ENCODE peak calls at places on chromosomes 3 and 15, in eight cellular contexts. M, U, L, Y, I, F, E and D are unnamed samples.

GRCh38 chr15:50945725-50946124 is 37.2 kb downstream of the AP4E1 start:
- DNase-seq in M (no peak), U (no peak), Y (no peak), E (no peak), F (no peak), L (no peak), I (no peak), D (no peak)

GRCh38 chr3:10432156-10432845 is 73.1 kb downstream of the ATP2B2 start:
- DNase-seq in L (no peak), Y (no peak), M (no peak), I (no peak), U (no peak), F (no peak), E (no peak), D (no peak)

GRCh38 chr15:65028338-65028737 is 1.1 kb downstream of the MTFMT start:
- DNase-seq in I (no peak), M (no peak), Y (no peak), F (no peak), E (no peak), L (no peak), U (no peak), D (no peak)

GRCh38 chr3:95280711-95281352 is 1218.0 kb downstream of the NSUN3 start:
- DNase-seq in F (no peak), L (no peak), M (no peak), E (no peak), U (no peak), I (no peak), Y (no peak), D (no peak)

GRCh38 chr3:185825379-185825638 is 467 bp upstream of the IGF2BP2 start:
- DNase-seq in U (no peak), Y (no peak), F (no peak), M (no peak), E (no peak), I (no peak), L (no peak), D (no peak)

GRCh38 chr15:34853001-34853758 is 57.8 kb upstream of the ACTC1 start:
- DNase-seq in Y (no peak), I (peak), F (no peak), L (no peak), E (no peak), M (peak), U (no peak), D (no peak)

GRCh38 chr3:139353920-139354556 is 10.2 kb downstream of the MRPS22 start:
- DNase-seq in L (no peak), U (peak), M (peak), Y (no peak), E (no peak), F (no peak), I (peak), D (no peak)

GRCh38 chr3:172065967-172066762 is 26.8 kb downstream of the FNDC3B start:
- DNase-seq in U (peak), F (no peak), Y (no peak), L (no peak), I (peak), E (no peak), M (no peak), D (no peak)

GRCh38 chr15:79431636-79432344 is at the start of gene MINAR1:
- DNase-seq in M (peak), F (no peak), U (peak), I (peak), L (peak), Y (no peak), E (no peak), D (peak)

GRCh38 chr3:99242271-99242670 is 340.8 kb upstream of the DCBLD2 start:
- DNase-seq in I (peak), M (no peak), U (no peak), E (no peak), Y (no peak), F (no peak), L (no peak), D (no peak)

GRCh38 chr3:17412950-17413530 is 329.4 kb downstream of the TBC1D5 start:
- DNase-seq in L (no peak), E (no peak), Y (peak), M (peak), U (peak), F (no peak), I (peak), D (no peak)

GRCh38 chr3:58051196-58051595 is 43.0 kb downstream of the FLNB start:
- DNase-seq in I (peak), Y (no peak), F (no peak), M (no peak), L (no peak), U (no peak), E (no peak), D (no peak)

GRCh38 chr15:78364233-78364632 is 24.1 kb downstream of the CRABP1 start:
- DNase-seq in M (no peak), L (no peak), F (no peak), Y (no peak), I (peak), U (no peak), E (no peak), D (no peak)

GRCh38 chr15:70488002-70488605 is 275.3 kb downstream of the UACA start:
- DNase-seq in L (peak), F (no peak), I (peak), M (peak), E (peak), U (peak), Y (no peak), D (peak)

GRCh38 chr15:88695595-88696186 is 56.9 kb downstream of the ISG20 start:
- DNase-seq in U (no peak), E (no peak), F (peak), L (no peak), Y (no peak), M (no peak), I (no peak), D (no peak)

GRCh38 chr3:126537730-126538281 is 13.9 kb downstream of the CHST13 start:
- DNase-seq in U (no peak), I (peak), E (no peak), L (peak), M (no peak), Y (no peak), F (peak), D (no peak)

GRCh38 chr3:8460050-8460708 is 41.4 kb upstream of the LMCD1 start:
- DNase-seq in M (no peak), E (no peak), L (no peak), U (no peak), F (no peak), Y (no peak), I (no peak), D (no peak)

GRCh38 chr3:127177226-127177625 is 15.7 kb upstream of the PRR23E start:
- DNase-seq in L (no peak), F (no peak), M (no peak), E (no peak), Y (no peak), I (no peak), U (no peak), D (no peak)

GRCh38 chr3:58996730-58997129 is 53.1 kb downstream of the CFAP20DC start:
- DNase-seq in F (no peak), L (no peak), I (no peak), M (no peak), U (no peak), E (no peak), Y (no peak), D (no peak)

GRCh38 chr3:115785782-115786181 is 162.5 kb downstream of the GAP43 start:
- DNase-seq in I (peak), M (no peak), U (no peak), L (no peak), F (no peak), Y (no peak), E (no peak), D (no peak)

GRCh38 chr15:47862402-47862801 is 145.1 kb downstream of the SEMA6D start:
- DNase-seq in L (no peak), F (no peak), E (no peak), U (no peak), M (no peak), I (no peak), Y (peak), D (no peak)

GRCh38 chr3:135975053-135975452 is 9.5 kb downstream of the PPP2R3A start:
- DNase-seq in F (no peak), E (no peak), I (no peak), U (no peak), L (no peak), Y (no peak), M (no peak), D (no peak)

GRCh38 chr15:23467110-23467600 is 20.1 kb upstream of the GOLGA6L2 start:
- DNase-seq in I (peak), E (no peak), L (no peak), F (no peak), Y (no peak), U (peak), M (peak), D (no peak)

GRCh38 chr3:11566916-11567315 is 76.8 kb downstream of the VGLL4 start:
- DNase-seq in I (no peak), L (no peak), U (peak), E (no peak), Y (no peak), F (no peak), M (peak), D (no peak)
- TF ChIP-seq CTCF in I (no peak), L (no peak), U (no peak), E (no peak), Y (no peak), F (no peak), M (peak), D (peak)

GRCh38 chr15:83015361-83015760 is 3.9 kb upstream of the C15orf40 start:
- DNase-seq in Y (no peak), I (no peak), E (no peak), F (no peak), U (no peak), M (no peak), L (no peak), D (no peak)

GRCh38 chr15:83012038-83012490 is 625 bp upstream of the C15orf40 start:
- DNase-seq in I (peak), E (no peak), M (no peak), F (no peak), L (no peak), Y (no peak), U (no peak), D (no peak)

GRCh38 chr15:83010709-83011270 is 649 bp downstream of the C15orf40 start:
- DNase-seq in Y (peak), L (peak), F (no peak), E (peak), U (peak), I (peak), M (peak), D (no peak)

GRCh38 chr15:83014205-83014653 is 2.8 kb upstream of the C15orf40 start:
- DNase-seq in L (no peak), Y (no peak), I (no peak), E (no peak), U (no peak), F (no peak), M (no peak), D (no peak)

DNA sequence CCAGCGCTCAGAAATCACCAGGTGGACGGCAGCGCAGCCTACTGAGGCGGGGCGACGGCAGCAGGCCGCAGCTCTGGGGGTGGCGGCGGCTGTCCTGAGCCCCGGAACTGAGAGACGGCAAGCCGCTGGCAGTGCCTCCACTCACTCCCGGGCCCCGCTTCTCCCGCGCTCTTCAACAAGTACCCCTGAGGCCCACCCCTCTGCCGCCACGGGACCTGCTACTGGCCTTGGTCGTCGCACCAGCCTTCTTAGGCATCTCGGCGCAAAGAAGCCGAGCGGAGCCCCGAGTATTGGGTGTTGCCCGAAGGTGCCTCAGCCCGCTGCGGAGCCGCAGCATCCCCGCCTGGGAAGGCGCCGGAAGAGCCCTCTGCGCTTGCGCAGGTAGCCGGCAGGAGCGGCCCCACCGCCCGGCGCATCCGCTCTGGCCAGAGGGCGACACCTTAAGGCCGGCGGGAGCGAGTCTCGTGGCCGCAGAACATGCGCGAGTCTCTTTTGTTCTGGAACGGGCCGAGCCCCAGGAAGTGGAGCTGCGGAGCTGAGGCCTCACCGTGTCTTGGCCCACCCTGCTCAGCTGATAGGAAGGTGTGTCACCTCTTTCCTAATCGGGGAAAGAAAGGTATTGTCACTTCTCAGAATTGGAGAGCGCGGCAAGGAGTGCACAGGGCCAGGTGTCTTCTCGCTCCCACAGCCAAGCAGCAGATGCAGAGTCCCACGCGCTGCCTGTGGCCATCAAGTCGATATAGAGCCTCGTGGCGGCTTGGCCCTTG is at the start of gene C15orf40:
- DNase-seq in Y (peak), U (peak), F (peak), E (peak), I (peak), M (peak), L (peak), D (peak)
- TF ChIP-seq CTCF in Y (peak), U (peak), F (no peak), E (peak), I (peak), M (peak), L (peak), D (no peak)

GRCh38 chr3:46705751-46706572 is 4.8 kb downstream of the TMIE start:
- DNase-seq in U (no peak), Y (no peak), M (no peak), I (peak), L (peak), F (no peak), E (peak), D (no peak)
- TF ChIP-seq CTCF in U (no peak), Y (no peak), M (no peak), I (peak), L (no peak), F (no peak), E (no peak), D (no peak)

DNA sequence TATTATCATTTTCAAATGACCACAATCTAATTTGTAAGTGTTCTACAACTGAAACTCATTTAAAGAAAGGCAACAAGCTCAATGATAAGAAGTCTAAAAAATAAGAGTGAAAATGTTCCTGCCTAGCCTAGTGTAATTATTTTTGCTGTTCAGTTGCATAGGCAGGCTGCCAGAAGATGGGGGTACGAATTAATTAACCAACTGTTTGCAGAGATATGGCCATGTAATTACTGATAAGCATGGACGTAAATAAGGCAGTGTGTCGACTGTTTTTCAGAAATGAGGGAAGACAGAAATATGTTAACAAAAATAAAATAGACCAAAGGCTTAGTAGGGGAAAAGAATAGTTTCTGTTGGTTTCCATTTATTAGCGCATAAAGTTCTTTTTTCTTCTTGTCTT is 24.7 kb upstream of the SCAANT1 start:
- DNase-seq in L (no peak), F (no peak), E (no peak), I (no peak), U (no peak), Y (no peak), M (no peak), D (no peak)
- TF ChIP-seq CTCF in L (no peak), F (no peak), E (no peak), I (no peak), U (no peak), Y (no peak), M (no peak), D (no peak)

GRCh38 chr3:26963356-26963742 is 340.8 kb downstream of the LRRC3B start:
- DNase-seq in L (no peak), U (no peak), Y (no peak), M (no peak), F (no peak), I (no peak), E (no peak), D (no peak)
- TF ChIP-seq CTCF in L (peak), U (no peak), Y (no peak), M (peak), F (no peak), I (no peak), E (no peak), D (no peak)

DNA sequence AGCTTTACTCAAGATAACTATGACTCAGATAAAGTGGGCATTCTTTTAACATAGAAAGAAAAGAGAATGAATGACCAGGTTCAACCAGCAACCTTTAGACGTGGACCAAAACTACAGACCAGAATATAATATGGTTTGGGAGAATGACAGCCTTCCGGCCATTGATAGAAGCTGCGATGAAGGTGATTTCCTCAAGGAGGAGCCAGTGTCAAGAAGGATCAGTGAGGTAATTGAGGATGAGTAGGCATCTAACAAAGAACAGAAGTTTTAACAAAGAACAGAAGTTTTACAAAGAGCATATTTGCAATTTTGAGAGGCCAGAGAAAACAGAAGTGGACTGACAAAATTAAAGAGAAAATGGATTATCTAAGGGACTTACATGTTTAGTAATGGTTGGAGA is 289.0 kb upstream of the AGTR1 start:
- DNase-seq in U (no peak), I (no peak), L (no peak), Y (no peak), E (no peak), M (no peak), F (no peak), D (no peak)
- TF ChIP-seq CTCF in U (no peak), I (no peak), L (no peak), Y (no peak), E (no peak), M (no peak), F (no peak), D (no peak)

DNA sequence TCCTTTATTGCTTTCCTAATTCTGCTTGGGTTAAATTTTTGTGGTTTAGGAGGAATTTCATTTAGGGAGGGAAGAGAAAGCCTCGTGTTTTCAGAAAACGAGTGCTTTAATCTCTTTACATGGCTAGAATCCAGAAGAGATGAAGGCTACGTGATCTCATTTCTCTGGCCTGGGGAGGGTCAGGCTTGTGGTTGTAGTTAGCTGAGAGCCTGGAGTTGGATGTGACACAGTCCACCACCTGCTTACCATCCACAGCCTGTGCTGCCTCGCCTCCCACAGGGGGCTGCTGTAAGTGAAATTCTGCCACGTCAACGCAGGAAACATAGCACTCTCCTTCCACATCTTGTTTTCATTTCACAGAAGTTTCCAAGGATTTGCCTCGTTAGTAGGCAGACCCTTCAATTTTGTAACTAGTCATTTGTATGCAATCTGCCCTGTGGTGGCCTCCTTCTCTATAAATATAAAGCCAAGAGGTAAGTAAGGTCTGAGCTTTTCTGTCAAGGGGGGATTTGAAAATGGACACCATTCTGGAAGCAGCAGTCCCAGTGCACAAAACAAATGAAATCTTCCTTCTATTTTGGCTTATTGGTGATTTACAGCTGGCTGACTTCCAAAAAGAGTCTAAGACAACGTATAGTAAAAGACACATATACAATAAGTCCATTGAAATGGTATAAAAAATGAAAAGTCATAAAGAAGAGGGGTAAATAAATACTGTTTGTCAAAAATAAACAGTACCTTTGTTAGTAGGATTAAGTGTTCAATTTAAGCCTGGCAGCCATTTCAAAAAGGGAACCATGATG is 3.4 kb downstream of the GXYLT2 start:
- DNase-seq in M (peak), U (no peak), I (peak), F (no peak), Y (no peak), L (peak), E (peak), D (no peak)
- TF ChIP-seq CTCF in M (no peak), U (no peak), I (peak), F (no peak), Y (no peak), L (no peak), E (no peak), D (no peak)

GRCh38 chr3:13299531-13300155 is 120.5 kb downstream of the NUP210 start:
- DNase-seq in M (no peak), I (no peak), F (no peak), E (no peak), Y (no peak), U (no peak), L (no peak), D (peak)
- TF ChIP-seq CTCF in M (no peak), I (no peak), F (no peak), E (no peak), Y (no peak), U (no peak), L (no peak), D (no peak)

DNA sequence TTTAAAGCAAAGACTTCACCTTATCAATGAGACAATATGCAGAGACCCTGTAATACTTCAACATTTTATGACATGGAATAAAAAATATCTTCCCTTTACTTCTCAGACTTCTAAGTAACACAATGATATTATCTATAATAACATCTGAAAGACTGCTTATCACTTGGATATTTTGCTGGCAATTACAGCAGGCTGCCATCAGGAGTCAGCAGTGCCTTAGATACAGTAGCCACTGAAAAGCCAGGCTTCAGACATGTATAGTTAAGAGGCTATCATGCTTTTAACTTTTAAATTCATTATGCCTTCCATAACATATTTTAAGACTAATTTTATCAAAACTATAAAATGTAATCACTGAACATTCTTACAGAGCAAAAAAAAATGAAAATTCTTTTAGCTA is 227.5 kb downstream of the NEK10 start:
- DNase-seq in E (no peak), L (no peak), Y (no peak), F (no peak), I (no peak), U (no peak), M (no peak), D (no peak)
- TF ChIP-seq CTCF in E (no peak), L (no peak), Y (no peak), F (no peak), I (peak), U (no peak), M (peak), D (no peak)